ENCODE peak calls at places on chromosomes 16 and 17, in five cellular contexts. W is A549, J is cardiac muscle cell, P is NCI-H1105, U is amniotic epithelial cell. E is an unnamed sample.

GRCh38 chr17:80822700-80823410 is 168.8 kb upstream of the CHMP6 start:
- DNase-seq in W (no peak), J (no peak), P (no peak), U (peak; percentile 87), E (no peak)

GRCh38 chr17:78738698-78739097 is 43.4 kb downstream of the CYTH1 start:
- DNase-seq in W (no peak), J (no peak), P (no peak), U (no peak), E (no peak)

GRCh38 chr17:59756236-59756818 is 48.9 kb downstream of the VMP1 start:
- DNase-seq in W (peak; percentile 69), J (peak; percentile 81), P (no peak), U (peak; percentile 94), E (no peak)

GRCh38 chr16:81831722-81832126 is 52.6 kb downstream of the PLCG2 start:
- DNase-seq in W (no peak), J (peak; percentile 18), P (no peak), U (peak; percentile 9), E (no peak)

GRCh38 chr16:87856796-87857228 is 12.5 kb downstream of the SLC7A5 start:
- DNase-seq in W (peak; percentile 2), J (no peak), P (no peak), U (no peak), E (no peak)

GRCh38 chr16:16016388-16016964 is 67.1 kb downstream of the ABCC1 start:
- DNase-seq in W (no peak), J (no peak), P (no peak), U (no peak), E (no peak)

GRCh38 chr16:53515259-53515658 is 12.2 kb upstream of the AKTIP start:
- DNase-seq in W (no peak), J (peak; percentile 88), P (no peak), U (peak; percentile 91), E (no peak)

GRCh38 chr17:8792646-8793045 is 6.5 kb downstream of the MFSD6L start:
- DNase-seq in W (no peak), J (no peak), P (no peak), U (no peak), E (no peak)

GRCh38 chr17:38415250-38416194 is 12.7 kb upstream of the ARHGAP23 start:
- DNase-seq in W (no peak), J (peak; percentile 75), P (peak; percentile 92), U (peak; percentile 53), E (no peak)

GRCh38 chr17:30921544-30922196 is at the start of gene ADAP2:
- DNase-seq in W (peak; percentile 60), J (peak; percentile 11), P (no peak), U (no peak), E (peak; percentile 71)

GRCh38 chr16:4694664-4695451 is 1.5 kb downstream of the NUDT16L1 start:
- DNase-seq in W (no peak), J (peak; percentile 11), P (no peak), U (no peak), E (no peak)

GRCh38 chr16:54957403-54957802 is 26.7 kb downstream of the IRX5 start:
- DNase-seq in W (peak; percentile 38), J (peak; percentile 29), P (peak; percentile 50), U (peak; percentile 8), E (no peak)

GRCh38 chr16:17544785-17545184 is 74.0 kb upstream of the XYLT1 start:
- DNase-seq in W (no peak), J (no peak), P (no peak), U (no peak), E (no peak)

GRCh38 chr16:81646561-81646960 is 132.5 kb upstream of the PLCG2 start:
- DNase-seq in W (no peak), J (no peak), P (no peak), U (peak; percentile 72), E (no peak)

GRCh38 chr16:54072237-54072636 is 214.3 kb downstream of the IRX3 start:
- DNase-seq in W (no peak), J (no peak), P (no peak), U (no peak), E (no peak)

GRCh38 chr17:9367186-9367585 is 208.4 kb downstream of the STX8 start:
- DNase-seq in W (no peak), J (no peak), P (no peak), U (no peak), E (no peak)

GRCh38 chr17:80819422-80820164 is 172.0 kb upstream of the CHMP6 start:
- DNase-seq in W (no peak), J (no peak), P (no peak), U (no peak), E (no peak)

GRCh38 chr17:6422654-6423241 is 12.2 kb downstream of the AIPL1 start:
- DNase-seq in W (no peak), J (no peak), P (no peak), U (no peak), E (no peak)

GRCh38 chr17:75488693-75489510 is 26.4 kb downstream of the CASKIN2 start:
- DNase-seq in W (no peak), J (no peak), P (no peak), U (no peak), E (no peak)

GRCh38 chr17:21285164-21286065 is 904 bp downstream of the MAP2K3 start:
- DNase-seq in W (no peak), J (peak; percentile 66), P (no peak), U (peak; percentile 62), E (no peak)

GRCh38 chr16:72474511-72475123 is 302.7 kb upstream of the PMFBP1 start:
- DNase-seq in W (no peak), J (peak; percentile 80), P (no peak), U (peak; percentile 75), E (no peak)

GRCh38 chr17:8426094-8426720 is 9.5 kb upstream of the NDEL1 start:
- DNase-seq in W (no peak), J (no peak), P (no peak), U (no peak), E (no peak)

GRCh38 chr17:57541472-57542394 is 203.4 kb downstream of the CCDC182 start:
- DNase-seq in W (peak; percentile 97), J (peak; percentile 93), P (no peak), U (peak; percentile 91), E (no peak)

GRCh38 chr16:50314665-50315064 is 48.3 kb downstream of the ADCY7 start:
- DNase-seq in W (no peak), J (no peak), P (no peak), U (no peak), E (no peak)

GRCh38 chr16:10114411-10114810 is 67.8 kb downstream of the GRIN2A start:
- DNase-seq in W (no peak), J (no peak), P (no peak), U (no peak), E (no peak)

GRCh38 chr17:9568004-9568403 is 7.6 kb downstream of the STX8 start:
- DNase-seq in W (no peak), J (no peak), P (no peak), U (no peak), E (no peak)

GRCh38 chr17:71522383-71522782 is 598.4 kb upstream of the SOX9 start:
- DNase-seq in W (no peak), J (no peak), P (no peak), U (no peak), E (no peak)

GRCh38 chr16:57667526-57668258 is 414 bp upstream of the ADGRG3 start:
- DNase-seq in W (no peak), J (peak; percentile 68), P (no peak), U (peak; percentile 53), E (no peak)

GRCh38 chr16:8380311-8380710 is 210.0 kb downstream of the TMEM114 start:
- DNase-seq in W (no peak), J (no peak), P (no peak), U (no peak), E (no peak)

GRCh38 chr17:78601577-78602190 is 24.5 kb upstream of the DNAH17 start:
- DNase-seq in W (no peak), J (no peak), P (no peak), U (peak; percentile 37), E (no peak)

GRCh38 chr16:66459878-66460277 is 32.8 kb downstream of the BEAN1 start:
- DNase-seq in W (no peak), J (no peak), P (no peak), U (peak; percentile 28), E (peak; percentile 37)

GRCh38 chr17:20189322-20189721 is 180.2 kb downstream of the SPECC1 start:
- DNase-seq in W (no peak), J (peak; percentile 53), P (no peak), U (peak; percentile 79), E (no peak)

GRCh38 chr16:55732496-55732895 is 76.7 kb downstream of the SLC6A2 start:
- DNase-seq in W (no peak), J (no peak), P (no peak), U (no peak), E (no peak)

GRCh38 chr17:40510328-40510648 is 8.9 kb upstream of the TNS4 start:
- DNase-seq in W (peak; percentile 90), J (no peak), P (no peak), U (peak; percentile 82), E (no peak)